ENCODE peak calls at places on chromosomes 5 and 9, in six cellular contexts. X is esophagus muscularis mucosa, J is neural crest cell, G is right lobe of liver, D is BJ, F is right atrium auricular region. O is an unnamed sample.

GRCh38 chr5:114377946-114378345 is 16.1 kb downstream of the KCNN2 start:
- DNase-seq in X (no peak), J (no peak), G (peak), D (no peak), F (no peak), O (no peak)

GRCh38 chr9:91047529-91047928 is 245.9 kb downstream of the SYK start:
- DNase-seq in X (peak), J (no peak), G (no peak), D (no peak), F (peak), O (no peak)

GRCh38 chr5:117713585-117714198 is 1139.1 kb upstream of the SEMA6A start:
- DNase-seq in X (no peak), J (peak), G (no peak), D (no peak), F (no peak), O (no peak)

GRCh38 chr9:117028103-117028858 is 341.2 kb downstream of the TRIM32 start:
- DNase-seq in X (no peak), J (no peak), G (no peak), D (no peak), F (no peak), O (no peak)

GRCh38 chr5:38193015-38193581 is 65.3 kb upstream of the EGFLAM start:
- DNase-seq in X (no peak), J (peak), G (peak), D (no peak), F (peak), O (peak)

GRCh38 chr5:151171521-151171920 is 13.9 kb upstream of the ANXA6 start:
- DNase-seq in X (no peak), J (no peak), G (no peak), D (no peak), F (no peak), O (no peak)

GRCh38 chr9:13759624-13760023 is 480.1 kb upstream of the MPDZ start:
- DNase-seq in X (no peak), J (no peak), G (no peak), D (no peak), F (no peak), O (no peak)

GRCh38 chr5:58366461-58366860 is 93.4 kb downstream of the PLK2 start:
- DNase-seq in X (no peak), J (no peak), G (no peak), D (no peak), F (no peak), O (no peak)

GRCh38 chr5:30804739-30805313 is 388.7 kb upstream of the CDH6 start:
- DNase-seq in X (no peak), J (no peak), G (no peak), D (no peak), F (no peak), O (no peak)

GRCh38 chr5:103907001-103907400 is 344.4 kb upstream of the NUDT12 start:
- DNase-seq in X (no peak), J (no peak), G (no peak), D (no peak), F (no peak), O (no peak)

GRCh38 chr5:174151579-174152181 is 106.2 kb downstream of the NSG2 start:
- DNase-seq in X (no peak), J (no peak), G (peak), D (no peak), F (no peak), O (no peak)

GRCh38 chr5:126970517-126971017 is 59.8 kb downstream of the MARCHF3 start:
- DNase-seq in X (no peak), J (no peak), G (no peak), D (no peak), F (no peak), O (no peak)

GRCh38 chr5:24110019-24110615 is 534.7 kb downstream of the CDH10 start:
- DNase-seq in X (no peak), J (no peak), G (no peak), D (no peak), F (no peak), O (no peak)

GRCh38 chr5:10364186-10364689 is 10.7 kb downstream of the MARCHF6 start:
- DNase-seq in X (no peak), J (no peak), G (no peak), D (no peak), F (no peak), O (no peak)

GRCh38 chr5:80246995-80247729 is 8.7 kb downstream of the SERINC5 start:
- DNase-seq in X (no peak), J (no peak), G (no peak), D (peak), F (peak), O (no peak)

GRCh38 chr9:136655244-136656225 is 7.2 kb upstream of the EGFL7 start:
- DNase-seq in X (no peak), J (no peak), G (peak), D (no peak), F (no peak), O (no peak)

GRCh38 chr9:78601957-78602565 is 305.1 kb downstream of the PSAT1 start:
- DNase-seq in X (no peak), J (peak), G (no peak), D (no peak), F (no peak), O (no peak)

GRCh38 chr5:140084466-140084865 is 29.4 kb upstream of the PURA start:
- DNase-seq in X (no peak), J (no peak), G (no peak), D (no peak), F (no peak), O (no peak)

GRCh38 chr5:107567901-107568671 is 102.7 kb downstream of the EFNA5 start:
- DNase-seq in X (no peak), J (no peak), G (no peak), D (no peak), F (no peak), O (no peak)

GRCh38 chr5:105952875-105953274 is 1717.9 kb downstream of the EFNA5 start:
- DNase-seq in X (no peak), J (no peak), G (no peak), D (no peak), F (no peak), O (no peak)

GRCh38 chr5:93076096-93076495 is 504.9 kb downstream of the NR2F1-AS1 start:
- DNase-seq in X (no peak), J (no peak), G (no peak), D (no peak), F (no peak), O (no peak)

GRCh38 chr9:96654450-96655197 is 493 bp downstream of the PRXL2C start:
- DNase-seq in X (peak), J (peak), G (peak), D (peak), F (peak), O (peak)
- TF ChIP-seq CTCF in X (no peak), J (peak), G (no peak), D (no peak), F (peak), O (peak)

GRCh38 chr9:134778841-134779411 is 101.7 kb upstream of the FCN2 start:
- DNase-seq in X (no peak), J (peak), G (peak), D (no peak), F (no peak), O (no peak)
- TF ChIP-seq CTCF in X (peak), J (peak), G (peak), D (peak), F (peak), O (peak)

DNA sequence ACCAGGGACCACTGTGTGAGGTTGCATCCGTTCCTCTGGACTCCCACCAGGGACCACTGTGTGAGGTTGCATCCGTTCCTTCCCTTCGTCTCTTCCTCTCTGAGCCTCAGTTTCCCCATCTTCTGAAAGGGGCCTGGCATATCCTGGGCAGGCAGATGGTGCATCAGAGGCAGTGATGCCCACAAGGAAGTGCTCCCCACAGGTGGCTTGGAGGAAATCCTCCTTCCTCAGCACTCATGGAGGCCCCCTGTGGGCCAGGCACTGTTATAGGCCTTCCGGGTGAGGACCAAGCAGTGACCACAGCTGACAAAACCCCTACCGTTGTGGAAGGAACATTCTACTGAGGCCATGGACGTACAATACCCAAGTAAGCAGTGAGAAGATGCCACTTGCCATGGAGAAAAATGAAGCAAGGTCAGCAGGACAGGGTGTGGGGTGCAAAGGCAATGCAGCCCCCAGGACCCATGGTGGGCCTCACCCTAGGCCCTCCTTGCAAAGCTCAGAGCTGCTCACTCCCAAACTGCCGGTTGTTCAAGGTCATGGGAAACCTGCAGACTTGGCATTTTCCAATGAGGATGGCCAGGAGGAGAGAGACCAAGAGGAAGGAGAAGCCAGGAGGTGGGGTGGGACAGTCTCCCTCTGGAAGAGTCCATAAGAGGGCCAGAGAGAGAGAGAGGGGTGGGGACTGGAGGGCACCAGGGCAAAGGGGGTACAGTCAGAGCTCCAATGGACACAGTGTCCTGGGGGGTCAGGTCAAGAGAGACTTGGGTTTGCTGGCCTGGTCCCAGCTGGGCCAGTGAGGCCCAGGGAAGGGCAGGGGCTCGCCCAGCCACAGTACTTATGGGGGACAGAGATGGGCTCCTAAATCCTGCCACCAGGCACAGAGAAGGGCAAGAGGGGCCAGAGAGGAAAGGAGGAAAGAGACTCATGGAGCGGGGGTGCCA is 51.1 kb downstream of the C9orf50 start:
- DNase-seq in X (no peak), J (no peak), G (no peak), D (no peak), F (no peak), O (no peak)
- TF ChIP-seq CTCF in X (no peak), J (peak), G (peak), D (peak), F (peak), O (peak)

GRCh38 chr5:176538505-176538806 is 1.3 kb upstream of the RNF44 start:
- DNase-seq in X (no peak), J (no peak), G (no peak), D (no peak), F (no peak), O (no peak)
- TF ChIP-seq CTCF in X (no peak), J (no peak), G (no peak), D (no peak), F (no peak), O (no peak)

GRCh38 chr9:98207606-98208005 is 15.2 kb upstream of the CORO2A start:
- DNase-seq in X (no peak), J (no peak), G (no peak), D (no peak), F (no peak), O (no peak)
- TF ChIP-seq CTCF in X (no peak), J (no peak), G (peak), D (peak), F (no peak), O (no peak)

GRCh38 chr5:56861893-56862485 is 46.6 kb downstream of the MAP3K1 start:
- DNase-seq in X (no peak), J (no peak), G (no peak), D (no peak), F (no peak), O (no peak)

GRCh38 chr5:56858777-56859442 is 43.6 kb downstream of the MAP3K1 start:
- DNase-seq in X (no peak), J (no peak), G (peak), D (no peak), F (no peak), O (no peak)

DNA sequence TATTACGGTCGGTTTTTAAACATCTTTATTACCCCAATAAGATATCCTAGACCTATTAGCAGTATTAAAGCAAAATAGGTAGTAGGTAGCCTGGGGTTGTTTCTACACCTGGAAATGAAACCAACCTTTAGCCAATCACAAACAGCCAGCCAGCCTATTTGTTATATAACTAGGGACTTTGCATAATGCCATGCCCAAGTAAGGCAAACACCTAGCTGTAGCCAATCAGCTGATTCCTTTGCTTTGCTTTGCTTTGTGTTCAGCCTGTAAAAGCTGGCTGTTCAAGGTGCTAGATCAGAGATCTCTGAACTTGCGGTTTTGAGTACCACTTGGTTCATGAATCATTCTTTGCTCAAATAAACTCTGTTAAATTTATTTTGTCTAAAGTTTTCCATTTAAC is 46.5 kb upstream of the SETD9 start:
- DNase-seq in X (no peak), J (no peak), G (no peak), D (no peak), F (no peak), O (no peak)
- TF ChIP-seq CTCF in X (no peak), J (no peak), G (no peak), D (no peak), F (no peak), O (no peak)

GRCh38 chr9:98253563-98253962 is 1.9 kb downstream of the TBC1D2 start:
- DNase-seq in X (no peak), J (no peak), G (no peak), D (no peak), F (no peak), O (no peak)

GRCh38 chr9:98256632-98257218 is 1.3 kb upstream of the TBC1D2 start:
- DNase-seq in X (no peak), J (no peak), G (no peak), D (no peak), F (peak), O (no peak)

GRCh38 chr9:98255064-98255577 is 328 bp downstream of the TBC1D2 start:
- DNase-seq in X (no peak), J (no peak), G (no peak), D (no peak), F (no peak), O (no peak)

GRCh38 chr9:98254236-98255063 is 999 bp downstream of the TBC1D2 start:
- DNase-seq in X (no peak), J (no peak), G (no peak), D (no peak), F (no peak), O (no peak)

GRCh38 chr9:98255578-98256296 is at the start of gene TBC1D2:
- DNase-seq in X (peak), J (peak), G (peak), D (peak), F (peak), O (peak)
- TF ChIP-seq CTCF in X (peak), J (no peak), G (no peak), D (peak), F (peak), O (peak)

GRCh38 chr5:171845857-171846785 is 60.5 kb downstream of the SMIM23 start:
- DNase-seq in X (no peak), J (no peak), G (no peak), D (no peak), F (no peak), O (no peak)
- TF ChIP-seq CTCF in X (no peak), J (peak), G (peak), D (peak), F (peak), O (peak)